ENCODE peak calls at places on chromosomes 3 and 15, in eight cellular contexts. V, Z, B, C, E, P, F and T are unnamed samples.

GRCh38 chr15:90114451-90114901 is 12.2 kb upstream of the IDH2 start:
- DNase-seq in C (no peak), B (no peak), E (no peak), F (no peak), V (no peak), P (no peak), Z (no peak), T (no peak)

GRCh38 chr3:149848688-149849087 is 35.7 kb downstream of the RNF13 start:
- DNase-seq in P (no peak), Z (no peak), C (no peak), B (no peak), F (no peak), E (no peak), V (no peak), T (no peak)

GRCh38 chr15:49847937-49848823 is 227.3 kb downstream of the DTWD1 start:
- DNase-seq in B (peak), V (no peak), C (no peak), F (no peak), Z (peak), P (no peak), E (no peak), T (peak)

GRCh38 chr3:37505415-37505814 is 331.0 kb upstream of the LRRFIP2 start:
- DNase-seq in C (no peak), Z (no peak), P (no peak), E (no peak), B (no peak), V (no peak), F (no peak), T (no peak)

GRCh38 chr3:33271324-33271723 is 5.9 kb upstream of the FBXL2 start:
- DNase-seq in C (no peak), Z (no peak), B (no peak), V (no peak), F (no peak), E (no peak), P (no peak), T (no peak)

GRCh38 chr3:10196389-10197052 is 31.8 kb downstream of the IRAK2 start:
- DNase-seq in F (no peak), B (peak), C (no peak), V (no peak), E (no peak), Z (no peak), P (no peak), T (no peak)

GRCh38 chr15:67082007-67082536 is 16.7 kb downstream of the SMAD3 start:
- DNase-seq in E (no peak), B (no peak), P (no peak), V (no peak), Z (no peak), C (no peak), F (no peak), T (no peak)

GRCh38 chr15:72856549-72857040 is 73.0 kb upstream of the ADPGK start:
- DNase-seq in Z (no peak), V (no peak), C (no peak), P (no peak), E (no peak), F (no peak), B (no peak), T (no peak)

GRCh38 chr3:100525753-100526612 is 33.6 kb downstream of the TMEM45A start:
- DNase-seq in Z (peak), E (no peak), B (peak), C (no peak), F (no peak), V (no peak), P (peak), T (peak)

GRCh38 chr3:125073506-125073905 is 17.7 kb upstream of the HEG1 start:
- DNase-seq in Z (no peak), C (no peak), P (no peak), V (no peak), E (no peak), B (no peak), F (no peak), T (no peak)

GRCh38 chr15:78058401-78058935 is 19.0 kb downstream of the TBC1D2B start:
- DNase-seq in B (no peak), V (no peak), P (no peak), E (no peak), C (no peak), F (no peak), Z (no peak), T (no peak)

GRCh38 chr3:57911588-57911987 is 96.6 kb upstream of the FLNB start:
- DNase-seq in P (no peak), Z (no peak), E (no peak), B (peak), V (no peak), C (no peak), F (no peak), T (no peak)

GRCh38 chr3:93988764-93989163 is 8.8 kb downstream of the ARL13B start:
- DNase-seq in P (no peak), V (no peak), E (no peak), C (no peak), B (no peak), Z (no peak), F (no peak), T (no peak)

GRCh38 chr15:94579261-94579660 is 347.9 kb downstream of the MCTP2 start:
- DNase-seq in F (no peak), B (no peak), Z (no peak), C (no peak), P (no peak), E (no peak), V (no peak), T (no peak)

GRCh38 chr15:94582368-94582767 is 351.0 kb downstream of the MCTP2 start:
- DNase-seq in Z (no peak), F (peak), P (peak), V (peak), E (peak), B (no peak), C (no peak), T (no peak)

GRCh38 chr15:94580186-94580585 is 348.8 kb downstream of the MCTP2 start:
- DNase-seq in V (no peak), B (no peak), P (no peak), F (no peak), C (no peak), E (no peak), Z (no peak), T (no peak)

DNA sequence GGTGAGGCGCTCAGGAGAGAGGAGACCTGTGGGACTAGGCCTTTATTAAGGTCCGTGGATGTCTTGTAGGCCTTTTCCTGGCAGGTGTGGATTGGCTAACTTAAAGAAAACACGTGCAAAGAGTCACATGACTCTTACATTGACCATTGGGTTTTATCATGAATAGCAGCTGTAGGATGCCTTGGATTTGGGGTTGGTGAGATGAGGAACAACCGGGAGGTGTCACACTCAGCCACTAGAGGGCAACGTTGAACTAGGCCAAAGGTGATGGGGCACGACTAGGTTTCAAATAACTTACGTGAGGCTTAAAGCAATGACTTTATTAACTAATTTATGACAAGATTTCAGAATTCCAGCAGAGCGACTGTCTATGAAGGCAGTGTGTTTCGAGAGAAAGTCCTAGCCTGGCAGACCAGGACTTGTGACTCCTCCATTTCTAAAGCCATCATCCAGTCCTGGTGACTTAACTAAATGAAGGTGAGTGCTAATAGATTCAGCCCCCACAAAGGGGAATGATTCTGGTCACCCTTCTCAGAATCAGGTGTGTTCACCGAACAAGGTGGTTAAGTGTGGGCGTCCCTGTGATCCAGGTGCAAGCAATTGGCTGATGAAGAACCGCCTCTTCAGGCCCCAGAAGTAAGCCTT is 345.6 kb downstream of the MCTP2 start:
- DNase-seq in E (peak), P (peak), Z (no peak), C (no peak), V (peak), B (no peak), F (peak), T (no peak)
- TF ChIP-seq CTCF in E (peak), P (peak), Z (peak), C (no peak), V (peak), B (peak), F (peak), T (peak)

GRCh38 chr15:74584779-74585178 is 30.9 kb upstream of the CLK3 start:
- DNase-seq in F (peak), B (no peak), C (no peak), V (no peak), P (no peak), Z (no peak), E (no peak), T (no peak)
- TF ChIP-seq CTCF in F (no peak), B (no peak), C (no peak), V (no peak), P (no peak), Z (no peak), E (no peak), T (no peak)

GRCh38 chr15:35448294-35448693 is 97.7 kb downstream of the DPH6 start:
- DNase-seq in E (no peak), P (no peak), Z (no peak), C (no peak), V (no peak), B (no peak), F (no peak), T (no peak)
- TF ChIP-seq CTCF in E (no peak), P (no peak), Z (no peak), C (no peak), V (no peak), B (peak), F (no peak), T (no peak)

GRCh38 chr15:38257676-38258075 is 5.0 kb downstream of the SPRED1 start:
- DNase-seq in B (no peak), Z (no peak), C (no peak), E (no peak), P (no peak), V (no peak), F (no peak), T (no peak)

GRCh38 chr15:38259134-38259533 is 6.5 kb downstream of the SPRED1 start:
- DNase-seq in B (no peak), E (no peak), P (no peak), C (no peak), Z (no peak), F (no peak), V (no peak), T (no peak)

GRCh38 chr15:38255690-38256089 is 3.1 kb downstream of the SPRED1 start:
- DNase-seq in B (no peak), C (no peak), E (no peak), Z (no peak), P (no peak), V (no peak), F (no peak), T (no peak)

GRCh38 chr15:38263996-38264395 is 11.4 kb downstream of the SPRED1 start:
- DNase-seq in Z (no peak), B (peak), P (no peak), F (no peak), C (no peak), E (no peak), V (no peak), T (no peak)

GRCh38 chr15:38260077-38260476 is 7.4 kb downstream of the SPRED1 start:
- DNase-seq in F (no peak), V (no peak), Z (no peak), E (peak), B (peak), C (no peak), P (no peak), T (peak)
- TF ChIP-seq CTCF in F (no peak), V (no peak), Z (peak), E (peak), B (peak), C (no peak), P (no peak), T (peak)

GRCh38 chr3:81620813-81621212 is 140.6 kb downstream of the GBE1 start:
- DNase-seq in V (no peak), Z (no peak), B (no peak), F (no peak), P (no peak), C (no peak), E (peak), T (no peak)
- TF ChIP-seq CTCF in V (no peak), Z (no peak), B (no peak), F (no peak), P (no peak), C (no peak), E (no peak), T (no peak)

GRCh38 chr15:64630403-64631107 is 144.8 kb downstream of the RBPMS2 start:
- DNase-seq in C (no peak), P (no peak), E (peak), V (no peak), Z (no peak), F (no peak), B (no peak), T (no peak)
- TF ChIP-seq CTCF in C (no peak), P (no peak), E (peak), V (no peak), Z (no peak), F (peak), B (no peak), T (no peak)

DNA sequence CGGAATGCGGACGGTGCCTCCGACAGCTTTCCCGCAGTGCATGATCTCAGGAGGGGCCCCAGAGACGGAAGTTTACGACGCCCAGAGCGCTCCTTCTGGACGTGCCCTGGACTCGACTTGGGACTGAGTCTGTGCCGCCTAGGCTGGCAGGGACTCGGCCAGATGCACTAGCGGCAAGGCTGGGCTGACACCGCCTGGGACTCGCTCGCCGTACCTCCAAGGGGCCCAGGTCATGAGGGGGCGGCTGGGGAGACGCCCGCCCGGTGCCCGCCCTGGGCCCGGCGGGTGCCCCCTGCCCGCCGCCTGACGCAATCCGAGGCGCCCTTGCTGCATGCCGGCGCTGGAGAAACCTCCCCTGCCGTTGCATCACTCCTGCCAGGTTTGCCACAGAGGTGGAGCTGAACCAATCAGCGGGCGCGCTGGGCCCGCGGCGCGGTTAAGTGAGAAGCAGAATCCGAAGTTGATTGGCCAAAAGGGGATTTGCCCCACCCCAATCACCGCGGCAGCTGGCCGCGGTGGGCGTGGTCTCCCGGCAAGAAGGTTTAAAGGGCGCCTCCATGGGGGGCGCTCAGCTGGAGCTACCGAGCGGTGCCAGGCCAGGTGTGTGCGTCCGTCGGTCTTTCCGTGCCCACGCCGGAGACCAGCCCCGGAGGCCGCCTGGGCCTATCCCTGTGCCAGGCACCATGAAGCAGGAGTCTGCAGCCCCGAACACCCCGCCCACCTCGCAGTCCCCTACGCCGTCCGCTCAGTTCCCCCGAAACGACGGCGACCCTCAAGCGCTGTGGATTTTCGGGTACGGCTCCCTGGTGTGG is at the start of gene CHAC1:
- DNase-seq in Z (peak), F (peak), P (peak), V (peak), B (peak), C (peak), E (peak), T (peak)
- TF ChIP-seq CTCF in Z (no peak), F (no peak), P (no peak), V (no peak), B (peak), C (no peak), E (no peak), T (no peak)

DNA sequence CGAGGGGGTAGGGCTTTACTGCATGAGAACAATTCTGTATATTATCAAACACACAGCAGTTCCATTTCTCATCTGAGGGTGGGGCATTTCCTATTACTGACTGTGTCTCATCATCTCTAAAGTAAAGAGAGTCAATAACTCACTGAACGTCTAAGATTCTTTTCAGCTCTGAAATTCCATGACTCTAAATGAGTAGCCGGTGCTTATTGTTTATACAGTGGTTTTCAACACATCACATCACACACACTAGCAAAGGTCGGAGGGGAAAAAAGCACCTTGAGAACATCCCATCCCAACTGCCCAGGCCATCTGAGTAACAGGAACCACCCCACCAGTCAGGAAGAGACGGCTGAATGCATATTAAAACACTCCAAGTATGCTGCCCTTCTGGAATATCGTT is 196.0 kb downstream of the SUCLG2 start:
- DNase-seq in V (no peak), E (no peak), Z (no peak), F (no peak), C (no peak), P (no peak), B (peak), T (no peak)
- TF ChIP-seq CTCF in V (no peak), E (no peak), Z (no peak), F (no peak), C (no peak), P (no peak), B (peak), T (peak)

DNA sequence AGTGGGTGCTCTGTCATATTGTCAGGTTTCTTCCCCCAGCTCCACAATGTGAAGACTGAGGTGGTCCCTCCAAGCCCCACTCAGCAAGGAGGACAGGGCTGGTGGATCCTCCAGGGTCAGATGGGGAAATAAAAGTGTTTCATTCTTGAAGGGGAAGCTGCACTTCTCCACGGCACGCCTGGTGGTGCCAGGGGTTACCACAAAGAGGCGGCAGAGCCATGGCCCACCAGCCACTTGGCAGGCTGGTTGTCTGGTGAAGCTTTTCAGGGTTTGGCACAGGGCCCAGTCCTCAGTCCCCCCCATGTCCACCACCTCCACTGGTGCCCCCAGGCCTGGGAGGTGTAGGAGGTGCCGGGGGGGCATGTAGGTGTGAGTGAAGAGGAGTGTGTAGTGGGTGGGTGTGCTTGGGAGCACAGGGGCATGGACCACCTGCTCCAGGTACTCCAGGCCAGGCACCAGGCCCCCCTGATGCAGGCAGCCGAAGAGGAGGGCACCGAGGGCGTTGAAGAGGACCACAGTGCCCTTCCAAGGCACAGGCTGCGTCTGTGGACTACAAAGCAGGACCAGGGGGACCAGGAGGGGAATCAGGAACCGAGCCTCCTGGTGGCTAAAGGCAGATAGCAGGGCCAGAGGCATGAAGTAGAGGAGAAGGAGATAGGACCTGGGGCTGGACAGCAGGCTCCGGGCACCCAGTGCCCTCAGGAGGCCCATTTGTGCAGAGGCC is 5.0 kb upstream of the NCBP2 start:
- DNase-seq in V (no peak), F (no peak), B (no peak), Z (no peak), C (no peak), P (no peak), E (peak), T (no peak)
- TF ChIP-seq CTCF in V (no peak), F (peak), B (peak), Z (no peak), C (no peak), P (no peak), E (peak), T (peak)

DNA sequence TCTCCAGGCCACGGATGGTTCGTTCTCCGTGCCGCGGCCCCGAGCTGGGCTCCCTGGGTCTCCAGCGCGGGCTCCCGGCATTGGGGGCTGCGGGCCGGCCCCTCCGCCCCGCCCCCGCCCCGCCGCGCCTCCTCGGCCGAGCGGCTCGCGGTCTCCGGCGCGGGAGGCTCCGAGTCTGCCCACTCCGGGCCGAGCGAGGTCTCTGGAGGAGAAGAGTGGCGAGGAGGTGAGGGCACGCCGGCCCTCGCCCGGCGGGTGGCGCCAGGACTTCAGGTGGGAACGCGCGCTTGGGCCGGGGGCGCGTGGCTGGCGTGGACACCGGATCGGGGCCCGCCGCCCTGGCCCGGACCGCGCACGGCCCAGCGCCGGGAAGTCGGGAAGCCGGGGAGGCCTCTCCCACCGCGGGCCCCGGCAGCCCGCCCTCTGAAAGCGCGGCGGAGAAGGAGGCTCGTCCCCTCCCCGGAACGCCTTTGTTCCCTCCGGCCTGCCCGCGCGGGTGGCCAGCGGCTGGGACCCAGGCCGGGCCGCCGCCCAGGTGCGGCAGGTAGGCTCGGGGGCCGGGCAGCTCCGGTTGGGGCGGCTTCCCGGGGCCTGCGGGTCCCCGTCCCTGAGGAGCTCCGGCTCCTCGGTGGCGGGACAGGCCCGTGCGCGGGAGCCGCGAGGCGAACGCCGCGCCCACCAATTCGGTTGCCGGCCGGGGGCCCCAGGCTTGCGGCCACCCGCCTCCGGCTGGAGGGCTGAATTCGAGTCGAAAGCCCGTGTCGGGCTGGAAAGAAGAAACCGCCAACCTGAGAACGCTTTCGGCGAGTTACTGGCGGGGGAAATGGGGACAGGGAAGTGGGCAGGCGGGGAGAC is 1.1 kb downstream of the B3GNT5 start:
- DNase-seq in Z (no peak), P (peak), V (peak), B (no peak), F (peak), C (peak), E (peak), T (no peak)
- TF ChIP-seq CTCF in Z (no peak), P (peak), V (no peak), B (no peak), F (no peak), C (no peak), E (peak), T (no peak)